ENCODE peak calls at places on chromosomes 5 and 9, in four cellular contexts. One of them, this sample, is unnamed.

GRCh38 chr5:68007446-68007845 is 208.1 kb upstream of the PIK3R1 start:
- DNase-seq in stomach: no peak
- DNase-seq in upper lobe of left lung: no peak
- DNase-seq in K562: no peak
- DNase-seq in this sample: no peak

GRCh38 chr5:120463991-120464626 is at the start of gene PRR16:
- DNase-seq in stomach: peak
- DNase-seq in K562: peak
- DNase-seq in upper lobe of left lung: peak
- DNase-seq in this sample: no peak

GRCh38 chr9:88791105-88791805 is 200.0 kb upstream of the S1PR3 start:
- DNase-seq in stomach: no peak
- DNase-seq in upper lobe of left lung: no peak
- DNase-seq in K562: no peak
- DNase-seq in this sample: no peak

GRCh38 chr5:61277190-61277589 is 54.9 kb upstream of the ZSWIM6 start:
- DNase-seq in stomach: no peak
- DNase-seq in upper lobe of left lung: no peak
- DNase-seq in K562: no peak
- DNase-seq in this sample: no peak

GRCh38 chr5:134289509-134290113 is 63.7 kb upstream of the PPP2CA start:
- DNase-seq in K562: peak
- DNase-seq in stomach: peak
- DNase-seq in upper lobe of left lung: no peak
- DNase-seq in this sample: peak

GRCh38 chr5:23614422-23614821 is 107.0 kb downstream of the PRDM9 start:
- DNase-seq in K562: no peak
- DNase-seq in stomach: no peak
- DNase-seq in upper lobe of left lung: no peak
- DNase-seq in this sample: no peak

GRCh38 chr5:132364319-132364718 is 5.2 kb upstream of the SLC22A5 start:
- DNase-seq in stomach: no peak
- DNase-seq in K562: no peak
- DNase-seq in upper lobe of left lung: no peak
- DNase-seq in this sample: no peak

GRCh38 chr9:87359958-87360601 is 137.6 kb upstream of the DAPK1 start:
- DNase-seq in upper lobe of left lung: no peak
- DNase-seq in K562: no peak
- DNase-seq in stomach: no peak
- DNase-seq in this sample: no peak

GRCh38 chr5:63916786-63917185 is 45.5 kb downstream of the HTR1A start:
- DNase-seq in K562: no peak
- DNase-seq in stomach: no peak
- DNase-seq in upper lobe of left lung: no peak
- DNase-seq in this sample: no peak

GRCh38 chr5:76582252-76583162 is 40.7 kb downstream of the F2RL2 start:
- DNase-seq in stomach: no peak
- DNase-seq in upper lobe of left lung: no peak
- DNase-seq in K562: no peak
- DNase-seq in this sample: no peak

GRCh38 chr5:74248576-74248975 is 392.0 kb downstream of the ENC1 start:
- DNase-seq in stomach: no peak
- DNase-seq in upper lobe of left lung: no peak
- DNase-seq in K562: no peak
- DNase-seq in this sample: no peak

GRCh38 chr5:15897609-15898008 is 282.0 kb downstream of the MARCHF11 start:
- DNase-seq in upper lobe of left lung: no peak
- DNase-seq in stomach: no peak
- DNase-seq in K562: no peak
- DNase-seq in this sample: no peak

GRCh38 chr9:116476935-116477381 is 210.1 kb upstream of the TRIM32 start:
- DNase-seq in upper lobe of left lung: no peak
- DNase-seq in K562: no peak
- DNase-seq in stomach: no peak
- DNase-seq in this sample: no peak

GRCh38 chr5:139637438-139638089 is 10.6 kb upstream of the CXXC5 start:
- DNase-seq in upper lobe of left lung: peak
- DNase-seq in K562: peak
- DNase-seq in stomach: peak
- DNase-seq in this sample: no peak

GRCh38 chr5:7364226-7364875 is 31.6 kb upstream of the ADCY2 start:
- DNase-seq in stomach: no peak
- DNase-seq in upper lobe of left lung: no peak
- DNase-seq in K562: no peak
- DNase-seq in this sample: no peak

GRCh38 chr9:124037790-124038189 is 26.2 kb downstream of the LHX2 start:
- DNase-seq in K562: no peak
- DNase-seq in stomach: no peak
- DNase-seq in upper lobe of left lung: no peak
- DNase-seq in this sample: no peak

GRCh38 chr9:123778232-123778902 is 151.6 kb downstream of the DENND1A start:
- DNase-seq in K562: no peak
- DNase-seq in upper lobe of left lung: no peak
- DNase-seq in stomach: no peak
- DNase-seq in this sample: no peak

GRCh38 chr5:43602456-43602817 is 543 bp upstream of the NNT start:
- DNase-seq in stomach: peak
- DNase-seq in upper lobe of left lung: no peak
- DNase-seq in K562: peak
- DNase-seq in this sample: no peak

GRCh38 chr9:137236238-137236935 is 4.7 kb upstream of the TUBB4B start:
- DNase-seq in upper lobe of left lung: peak
- DNase-seq in K562: peak
- DNase-seq in stomach: peak
- DNase-seq in this sample: no peak

GRCh38 chr9:2872307-2872940 is 28.5 kb upstream of the PUM3 start:
- DNase-seq in upper lobe of left lung: no peak
- DNase-seq in K562: no peak
- DNase-seq in stomach: no peak
- DNase-seq in this sample: no peak

GRCh38 chr5:72503888-72504491 is 3.2 kb downstream of the ZNF366 start:
- DNase-seq in K562: peak
- DNase-seq in upper lobe of left lung: peak
- DNase-seq in stomach: no peak
- DNase-seq in this sample: no peak

GRCh38 chr5:119393746-119394145 is 37.9 kb downstream of the TNFAIP8 start:
- DNase-seq in stomach: no peak
- DNase-seq in K562: no peak
- DNase-seq in upper lobe of left lung: no peak
- DNase-seq in this sample: no peak

GRCh38 chr9:123291736-123292135 is 23.4 kb upstream of the STRBP start:
- DNase-seq in K562: no peak
- DNase-seq in upper lobe of left lung: no peak
- DNase-seq in stomach: no peak
- DNase-seq in this sample: no peak

GRCh38 chr9:6931913-6932312 is 174.1 kb downstream of the KDM4C start:
- DNase-seq in K562: peak
- DNase-seq in upper lobe of left lung: no peak
- DNase-seq in stomach: peak
- DNase-seq in this sample: no peak

GRCh38 chr5:81808106-81808505 is 57.2 kb upstream of the SSBP2 start:
- DNase-seq in upper lobe of left lung: no peak
- DNase-seq in K562: no peak
- DNase-seq in stomach: no peak
- DNase-seq in this sample: no peak

GRCh38 chr5:81803812-81804211 is 52.9 kb upstream of the SSBP2 start:
- DNase-seq in K562: no peak
- DNase-seq in upper lobe of left lung: no peak
- DNase-seq in stomach: no peak
- DNase-seq in this sample: no peak

GRCh38 chr5:81802020-81802419 is 51.1 kb upstream of the SSBP2 start:
- DNase-seq in upper lobe of left lung: no peak
- DNase-seq in K562: no peak
- DNase-seq in stomach: no peak
- DNase-seq in this sample: no peak

GRCh38 chr5:81802625-81803024 is 51.7 kb upstream of the SSBP2 start:
- DNase-seq in K562: no peak
- DNase-seq in stomach: no peak
- DNase-seq in upper lobe of left lung: no peak
- DNase-seq in this sample: no peak

DNA sequence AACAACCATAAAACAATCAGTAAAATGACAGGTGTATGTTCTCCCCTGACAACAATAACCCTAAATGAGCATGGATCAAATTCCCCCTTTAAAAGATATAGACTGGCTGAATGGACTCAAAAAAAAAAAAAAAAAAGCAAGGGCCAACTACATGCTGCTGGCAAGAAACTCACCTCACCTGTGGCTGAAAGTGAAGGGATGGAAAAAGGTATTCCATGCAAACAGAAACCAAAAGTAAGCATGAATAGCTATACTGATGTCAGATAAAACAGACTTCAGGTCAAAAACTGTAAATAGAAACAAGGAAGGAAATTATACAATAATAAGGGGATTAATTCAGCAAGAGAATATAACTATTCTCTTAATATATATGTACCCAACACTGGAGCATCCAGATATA is 54.2 kb upstream of the SSBP2 start:
- DNase-seq in stomach: no peak
- DNase-seq in upper lobe of left lung: no peak
- DNase-seq in K562: no peak
- DNase-seq in this sample: no peak
- H3K27ac ChIP-seq in stomach: no peak
- H3K27ac ChIP-seq in upper lobe of left lung: no peak
- H3K27ac ChIP-seq in K562: no peak
- H3K27ac ChIP-seq in this sample: no peak

GRCh38 chr9:14193338-14193980 is 120.5 kb downstream of the NFIB start:
- DNase-seq in stomach: no peak
- DNase-seq in K562: no peak
- DNase-seq in upper lobe of left lung: no peak
- DNase-seq in this sample: no peak

GRCh38 chr9:14198544-14199510 is 115.1 kb downstream of the NFIB start:
- DNase-seq in upper lobe of left lung: no peak
- DNase-seq in stomach: peak
- DNase-seq in K562: no peak
- DNase-seq in this sample: no peak

GRCh38 chr9:14198049-14198448 is 115.9 kb downstream of the NFIB start:
- DNase-seq in upper lobe of left lung: no peak
- DNase-seq in stomach: no peak
- DNase-seq in K562: no peak
- DNase-seq in this sample: no peak

GRCh38 chr9:14191512-14191911 is 122.4 kb downstream of the NFIB start:
- DNase-seq in upper lobe of left lung: no peak
- DNase-seq in stomach: no peak
- DNase-seq in K562: no peak
- DNase-seq in this sample: no peak

DNA sequence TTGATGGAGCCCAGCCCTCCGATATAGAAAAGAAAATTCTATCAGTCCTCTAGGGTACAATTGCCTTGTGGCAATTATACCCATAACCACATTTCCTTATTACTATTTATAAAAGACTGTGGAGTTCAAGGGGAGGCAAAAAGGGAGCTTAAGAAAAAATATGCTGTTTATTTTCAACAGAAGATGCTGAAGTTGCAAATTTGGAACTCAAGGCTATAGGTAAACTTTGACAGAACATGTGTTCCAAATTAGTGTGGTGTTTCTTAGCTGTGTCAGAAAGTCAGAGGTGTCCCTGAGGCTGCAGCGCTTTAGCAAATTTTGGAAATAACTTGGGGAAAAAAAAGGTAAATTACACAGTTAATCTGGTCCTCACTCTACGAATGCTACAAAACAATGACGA is 116.5 kb downstream of the NFIB start:
- DNase-seq in upper lobe of left lung: no peak
- DNase-seq in stomach: no peak
- DNase-seq in K562: no peak
- DNase-seq in this sample: no peak
- TF ChIP-seq POLR2AphosphoS5 in upper lobe of left lung: no peak
- TF ChIP-seq POLR2AphosphoS5 in stomach: no peak
- TF ChIP-seq POLR2AphosphoS5 in K562: no peak
- TF ChIP-seq POLR2AphosphoS5 in this sample: no peak

GRCh38 chr5:8525835-8526234 is 656.9 kb downstream of the MTRR start:
- DNase-seq in upper lobe of left lung: no peak
- DNase-seq in K562: no peak
- DNase-seq in stomach: no peak
- DNase-seq in this sample: no peak

GRCh38 chr5:8517461-8517860 is 648.5 kb downstream of the MTRR start:
- DNase-seq in stomach: no peak
- DNase-seq in upper lobe of left lung: no peak
- DNase-seq in K562: no peak
- DNase-seq in this sample: no peak

GRCh38 chr5:8520922-8521321 is 652.0 kb downstream of the MTRR start:
- DNase-seq in K562: no peak
- DNase-seq in stomach: no peak
- DNase-seq in upper lobe of left lung: no peak
- DNase-seq in this sample: no peak

DNA sequence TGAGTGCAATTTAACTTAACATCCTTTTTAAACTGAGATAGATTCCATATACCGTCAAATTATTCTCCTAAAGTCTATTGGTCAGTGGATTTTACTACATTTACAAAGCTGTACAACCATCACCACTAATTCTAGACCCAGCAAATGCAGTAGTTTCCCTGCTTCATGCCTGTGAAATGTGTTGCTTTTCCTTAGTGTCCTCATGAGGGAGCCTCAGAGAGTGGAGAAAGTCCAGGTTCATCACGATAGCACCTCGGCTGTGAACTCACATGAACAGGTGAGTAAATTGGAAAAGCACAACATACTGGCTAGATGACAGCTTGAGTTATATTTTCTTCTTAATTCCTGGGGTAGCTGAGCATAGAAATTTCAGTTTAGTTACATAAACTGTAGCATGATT is 653.7 kb downstream of the MTRR start:
- DNase-seq in stomach: no peak
- DNase-seq in K562: no peak
- DNase-seq in upper lobe of left lung: no peak
- DNase-seq in this sample: no peak
- TF ChIP-seq CTCF in stomach: no peak
- TF ChIP-seq CTCF in K562: no peak
- TF ChIP-seq CTCF in upper lobe of left lung: no peak
- TF ChIP-seq CTCF in this sample: no peak

DNA sequence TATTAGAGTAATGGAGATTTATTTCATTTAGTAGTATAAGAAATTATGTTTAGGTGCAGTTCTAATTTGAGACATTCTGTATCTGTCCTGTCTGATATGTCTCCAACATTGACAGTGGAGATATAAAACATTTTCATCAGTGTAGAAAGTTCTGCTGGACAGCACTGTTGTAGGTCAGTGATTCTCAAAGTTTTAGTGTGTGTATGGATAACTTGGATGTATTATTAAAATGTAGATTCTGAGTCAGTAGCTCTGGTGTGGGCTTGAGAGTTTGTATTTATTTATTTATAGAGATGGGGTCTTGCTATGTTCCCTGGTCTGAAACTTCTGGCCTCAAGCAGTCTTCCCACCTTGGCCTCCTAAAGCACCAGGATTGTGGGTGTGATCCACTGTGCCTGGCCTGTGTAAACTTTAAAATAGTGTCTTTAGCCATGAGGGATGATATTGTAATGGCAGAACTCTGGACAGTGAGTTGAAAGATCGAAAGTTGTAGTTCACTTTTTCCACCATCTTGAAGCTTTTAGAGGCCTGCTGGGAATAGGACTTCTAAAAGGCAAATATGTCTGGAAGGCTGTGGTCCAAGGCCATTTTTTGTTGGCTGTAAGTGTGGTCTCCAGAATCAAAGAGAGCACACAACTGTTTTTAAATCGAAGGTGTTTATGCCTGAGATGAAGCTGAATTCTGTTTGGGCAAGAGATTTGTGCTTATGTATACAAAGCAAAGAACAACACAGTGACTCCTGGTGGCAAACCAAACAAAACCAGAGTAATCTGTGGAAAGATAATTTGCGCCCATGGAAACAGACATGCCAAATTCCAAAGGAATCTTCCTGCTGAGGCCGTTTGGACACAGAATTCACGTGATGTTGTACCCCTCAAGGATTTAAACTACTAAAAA is 12.4 kb downstream of the UBAP1 start:
- DNase-seq in upper lobe of left lung: no peak
- DNase-seq in stomach: no peak
- DNase-seq in K562: no peak
- DNase-seq in this sample: no peak
- H3K27ac ChIP-seq in upper lobe of left lung: no peak
- H3K27ac ChIP-seq in stomach: peak
- H3K27ac ChIP-seq in K562: no peak
- H3K27ac ChIP-seq in this sample: no peak

This sample was measured in Panc1.